ENCODE peak calls at places on chromosomes 11 and 22, in five cellular contexts. D is H1, H is HepG2, V is HCT116, A is SK-N-SH. T is an unnamed sample.

GRCh38 chr11:3095712-3096361 is 38.6 kb upstream of the CARS1 start:
- DNase-seq in V (no peak), H (no peak), A (no peak), D (no peak), T (peak)

GRCh38 chr22:39661842-39662676 is 91.5 kb downstream of the CACNA1I start:
- DNase-seq in V (no peak), D (peak), A (no peak), H (no peak), T (no peak)

GRCh38 chr22:37970864-37971263 is 13.5 kb downstream of the SOX10 start:
- DNase-seq in V (no peak), H (no peak), A (no peak), D (no peak), T (no peak)

GRCh38 chr22:44807915-44808690 is 55.7 kb downstream of the ARHGAP8 start:
- DNase-seq in H (peak), V (no peak), D (no peak), A (peak), T (no peak)

GRCh38 chr11:61908730-61909622 is 8.4 kb downstream of the RAB3IL1 start:
- DNase-seq in V (no peak), D (no peak), H (no peak), A (no peak), T (no peak)

GRCh38 chr11:41872458-41872857 is 413.0 kb upstream of the LRRC4C start:
- DNase-seq in V (no peak), D (no peak), H (no peak), A (peak), T (peak)

GRCh38 chr11:100709233-100709999 is 22.3 kb downstream of the ARHGAP42 start:
- DNase-seq in D (no peak), H (no peak), A (no peak), V (peak), T (no peak)

GRCh38 chr11:78216021-78216420 is 27.3 kb downstream of the USP35 start:
- DNase-seq in D (no peak), V (no peak), H (no peak), A (no peak), T (no peak)

GRCh38 chr11:66282468-66283455 is 4.8 kb downstream of the CNIH2 start:
- DNase-seq in V (peak), A (peak), D (peak), H (peak), T (peak)

GRCh38 chr11:66328307-66329144 is 7.7 kb downstream of the RIN1 start:
- DNase-seq in A (peak), H (peak), D (peak), V (peak), T (no peak)

GRCh38 chr11:2380807-2381350 is 3.8 kb downstream of the CD81 start:
- DNase-seq in D (no peak), A (no peak), V (no peak), H (no peak), T (no peak)

GRCh38 chr11:96567193-96567592 is 177.4 kb downstream of the JRKL start:
- DNase-seq in A (no peak), H (no peak), V (no peak), D (no peak), T (no peak)

GRCh38 chr11:60957188-60957587 is 5.2 kb upstream of the SLC15A3 start:
- DNase-seq in A (no peak), D (no peak), H (no peak), V (no peak), T (no peak)

GRCh38 chr22:46201059-46201757 is 48.9 kb downstream of the CDPF1 start:
- DNase-seq in D (peak), V (peak), A (no peak), H (peak), T (peak)

GRCh38 chr11:35066029-35066428 is 72.9 kb upstream of the CD44 start:
- DNase-seq in A (no peak), D (no peak), H (no peak), V (no peak), T (no peak)

GRCh38 chr11:9895016-9895415 is 231.1 kb downstream of the SWAP70 start:
- DNase-seq in A (no peak), D (no peak), V (no peak), H (no peak), T (no peak)

GRCh38 chr22:29587938-29588699 is 7.2 kb upstream of the NIPSNAP1 start:
- DNase-seq in A (no peak), D (no peak), H (peak), V (no peak), T (no peak)

GRCh38 chr11:36628765-36629199 is 30.7 kb upstream of the RAG2 start:
- DNase-seq in H (no peak), D (no peak), A (peak), V (no peak), T (no peak)

GRCh38 chr11:2180775-2181370 is 9.3 kb upstream of the TH start:
- DNase-seq in H (no peak), A (no peak), V (no peak), D (no peak), T (no peak)

GRCh38 chr22:47164514-47165337 is 402.3 kb downstream of the TBC1D22A start:
- DNase-seq in A (no peak), V (no peak), D (no peak), H (peak), T (no peak)

GRCh38 chr11:1042626-1043562 is 6.4 kb upstream of the MUC6 start:
- DNase-seq in D (no peak), H (no peak), V (no peak), A (peak), T (no peak)

GRCh38 chr22:31083377-31083768 is 2.3 kb downstream of the SMTN start:
- DNase-seq in A (peak), H (no peak), V (no peak), D (no peak), T (no peak)

GRCh38 chr11:58866788-58867187 is 22.3 kb upstream of the GLYATL2 start:
- DNase-seq in A (no peak), D (no peak), H (no peak), V (no peak), T (no peak)

GRCh38 chr22:24059121-24059520 is 48.0 kb downstream of the CABIN1 start:
- DNase-seq in H (no peak), D (no peak), A (no peak), V (no peak), T (no peak)

GRCh38 chr11:28903716-28904115 is 795.5 kb downstream of the METTL15 start:
- DNase-seq in A (no peak), H (no peak), D (no peak), V (no peak), T (no peak)

GRCh38 chr22:31537019-31537535 is 40.7 kb downstream of the SFI1 start:
- DNase-seq in D (no peak), H (no peak), A (no peak), V (no peak), T (no peak)

GRCh38 chr11:130068546-130068985 is 1.1 kb upstream of the APLP2 start:
- DNase-seq in A (no peak), D (no peak), V (no peak), H (peak), T (no peak)

GRCh38 chr11:103673773-103674172 is 362.7 kb upstream of the DDI1 start:
- DNase-seq in D (no peak), H (no peak), V (no peak), A (no peak), T (no peak)

GRCh38 chr11:7671347-7671746 is 2.0 kb downstream of the CYB5R2 start:
- DNase-seq in D (no peak), V (no peak), A (no peak), H (no peak), T (no peak)

GRCh38 chr11:8098879-8099278 is 17.9 kb downstream of the TUB start:
- DNase-seq in A (no peak), H (no peak), D (no peak), V (no peak), T (no peak)

GRCh38 chr11:33733978-33734377 is 2.2 kb downstream of the CD59 start:
- DNase-seq in H (no peak), D (no peak), A (no peak), V (no peak), T (no peak)

DNA sequence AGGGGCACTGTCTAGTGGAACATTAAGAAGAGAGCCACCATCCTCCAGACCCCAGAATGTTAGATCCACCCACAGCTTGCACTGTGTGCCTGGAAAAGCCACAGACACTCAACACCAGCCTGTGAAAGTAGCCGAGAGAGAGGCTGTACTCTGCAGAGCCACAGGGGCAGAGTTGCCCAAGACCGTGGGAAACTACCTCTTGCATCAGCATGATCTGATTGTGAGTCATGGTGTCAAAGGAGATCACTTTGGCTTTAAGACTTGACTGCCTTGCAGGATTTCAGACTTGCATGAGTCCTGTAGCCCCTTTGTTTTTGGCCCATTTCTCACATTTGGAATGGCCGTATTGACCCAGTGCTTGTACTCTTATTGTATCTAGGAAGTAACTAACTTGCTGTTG is 115.9 kb upstream of the CCDC179 start:
- DNase-seq in D (no peak), H (no peak), A (no peak), V (no peak), T (no peak)
- TF ChIP-seq YY1 in D (no peak), H (no peak), A (no peak), V (no peak), T (no peak)

GRCh38 chr11:67351275-67352005 is 1.9 kb downstream of the POLD4 start:
- DNase-seq in A (peak), D (no peak), V (peak), H (no peak), T (peak)
- H3K4me3 ChIP-seq in A (peak), D (no peak), V (no peak), H (no peak), T (no peak)

DNA sequence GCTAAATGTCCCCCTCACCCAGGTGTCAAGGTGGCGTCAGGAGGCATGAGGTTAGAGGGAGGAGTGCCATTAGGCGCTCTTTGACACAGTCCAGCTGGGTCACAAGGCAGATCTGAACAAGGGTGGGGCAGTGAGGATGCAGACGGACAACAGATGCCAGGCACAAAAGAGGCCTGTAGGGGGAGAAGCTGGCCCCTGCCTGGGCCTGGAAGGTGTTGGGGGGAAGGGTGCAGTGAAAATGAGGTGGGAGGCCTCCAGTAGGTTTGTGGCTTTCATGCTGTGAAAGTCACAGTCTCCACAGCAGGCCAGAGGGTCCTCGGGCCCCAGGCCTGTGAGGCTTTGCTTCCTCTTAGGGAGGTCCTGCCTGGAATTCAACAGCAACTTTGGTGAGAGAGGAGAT is 85.0 kb upstream of the PLET1 start:
- DNase-seq in V (no peak), A (peak), H (no peak), D (no peak), T (no peak)
- TF ChIP-seq YY1 in V (no peak), A (no peak), H (no peak), D (no peak), T (no peak)

DNA sequence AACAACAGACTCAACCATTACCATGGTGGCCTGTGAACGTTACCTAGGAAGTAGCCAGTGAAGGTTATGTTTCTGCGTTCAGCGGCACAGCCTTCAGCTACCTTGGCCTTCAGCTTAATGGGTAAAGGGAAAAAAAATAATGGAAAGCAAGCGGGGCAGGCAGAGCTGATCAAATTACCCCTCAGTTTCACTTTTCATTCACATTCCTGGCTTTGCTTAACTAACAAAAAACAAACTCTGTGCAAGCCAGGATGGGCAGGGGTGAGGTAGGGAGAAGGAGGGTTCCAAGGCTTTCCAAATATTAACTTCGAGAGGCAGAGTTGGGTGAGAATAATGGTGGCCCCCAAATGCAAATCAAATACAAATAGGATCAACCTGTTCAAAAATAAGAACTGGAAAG is 19.4 kb upstream of the DKK3 start:
- DNase-seq in V (no peak), A (no peak), H (no peak), D (no peak), T (no peak)
- H3K4me3 ChIP-seq in V (no peak), A (no peak), H (no peak), D (no peak), T (no peak)

GRCh38 chr11:79466411-79466810 is 25.6 kb upstream of the TENM4 start:
- DNase-seq in V (no peak), D (no peak), A (no peak), H (no peak), T (no peak)
- TF ChIP-seq YY1 in V (no peak), D (no peak), A (no peak), H (no peak), T (no peak)

DNA sequence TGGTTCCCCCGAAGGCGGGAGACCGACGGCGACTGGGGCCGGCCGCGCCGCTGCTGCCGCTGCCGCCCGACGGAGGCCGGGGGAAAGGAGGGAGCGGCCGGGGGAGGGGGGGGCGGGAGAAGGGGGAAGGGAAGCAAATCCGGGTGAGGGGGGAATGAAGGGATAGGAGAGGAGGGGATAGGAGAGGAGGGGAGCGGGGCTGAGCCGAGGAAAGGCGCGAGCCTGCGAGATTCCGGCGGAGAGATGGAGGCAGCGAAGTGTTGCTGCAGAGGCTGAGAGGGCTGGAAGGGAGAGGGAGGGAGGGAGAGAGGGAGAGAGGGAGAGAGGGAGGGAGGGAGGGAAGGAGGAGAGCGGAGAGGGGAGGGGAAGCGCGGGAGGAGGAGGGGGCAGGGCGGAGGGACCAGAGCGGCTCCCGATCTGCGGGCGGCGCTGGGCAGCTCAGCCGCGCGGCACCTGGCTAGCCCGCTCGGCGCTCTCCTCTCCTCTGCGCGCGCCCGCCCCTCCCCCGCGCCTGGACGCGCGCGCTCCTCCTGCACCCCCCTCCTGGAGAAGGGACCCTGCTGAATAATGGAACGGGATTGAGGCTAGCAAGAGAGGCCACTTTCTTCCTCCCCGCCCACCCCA is 52.4 kb downstream of the SLC22A12 start:
- DNase-seq in V (no peak), A (peak), D (no peak), H (no peak), T (peak)
- H3K4me3 ChIP-seq in V (no peak), A (no peak), D (peak), H (no peak), T (peak)